ENCODE peak calls at places on chromosomes 13 and 19, in five cellular contexts. U is HS-27A; X is stimulated activated CD4-positive, alpha-beta T cell treated with anti-CD3 and anti-CD28 coated beads, Interleukin-15, amount 100 ng/mL, for 1 hour; H is T-helper 1 cell; G is H54. P is an unnamed sample.
A peak's percentile ranks its signal among the peaks of the same experiment; 100 is the strongest.

GRCh38 chr19:48006762-48007161 is 12.3 kb downstream of the ELSPBP1 start:
- DNase-seq in H (no peak), X (no peak), G (no peak), U (no peak), P (peak; percentile 48)

GRCh38 chr13:99654076-99654475 is 152.8 kb downstream of the TM9SF2 start:
- DNase-seq in G (no peak), H (no peak), U (no peak), X (no peak), P (no peak)

GRCh38 chr19:53903055-53903680 is 5.9 kb upstream of the CACNG7 start:
- DNase-seq in X (no peak), G (peak; percentile 65), U (no peak), H (no peak), P (peak; percentile 62)

GRCh38 chr19:42158926-42159325 is 26.7 kb upstream of the POU2F2 start:
- DNase-seq in X (no peak), U (no peak), G (no peak), H (no peak), P (no peak)

GRCh38 chr19:8611890-8612806 is 1.6 kb upstream of the ADAMTS10 start:
- DNase-seq in U (no peak), H (no peak), G (peak; percentile 83), X (no peak), P (peak; percentile 60)

GRCh38 chr13:46964789-46965527 is 68.1 kb upstream of the HTR2A start:
- DNase-seq in U (no peak), H (no peak), X (no peak), G (no peak), P (peak; percentile 23)

GRCh38 chr13:74134777-74135305 is 637 bp upstream of the KLF12 start:
- DNase-seq in X (peak; percentile 49), H (peak; percentile 47), U (no peak), G (peak; percentile 47), P (peak; percentile 67)

GRCh38 chr13:42548731-42549554 is 25.0 kb upstream of the TNFSF11 start:
- DNase-seq in G (no peak), X (no peak), H (no peak), U (no peak), P (no peak)

GRCh38 chr13:98761126-98761978 is 8.9 kb upstream of the SLC15A1 start:
- DNase-seq in H (no peak), G (peak; percentile 41), U (no peak), X (no peak), P (no peak)

GRCh38 chr13:50130686-50131051 is 115.4 kb downstream of the KCNRG start:
- DNase-seq in G (peak; percentile 23), U (no peak), H (no peak), X (no peak), P (peak; percentile 50)

GRCh38 chr19:41366089-41366488 is 2.1 kb upstream of the B9D2 start:
- DNase-seq in X (no peak), G (no peak), U (no peak), H (no peak), P (peak; percentile 46)

GRCh38 chr19:8610041-8610927 is at the start of gene ADAMTS10:
- DNase-seq in H (peak; percentile 33), U (no peak), G (no peak), X (peak; percentile 18), P (no peak)

GRCh38 chr19:3768015-3768747 is 3.8 kb downstream of the RAX2 start:
- DNase-seq in H (no peak), G (no peak), U (no peak), X (no peak), P (no peak)

GRCh38 chr19:47111081-47111589 is 2.4 kb downstream of the ZC3H4 start:
- DNase-seq in G (no peak), U (no peak), H (no peak), X (peak; percentile 36), P (peak; percentile 39)

GRCh38 chr13:75256922-75257321 is 225.0 kb downstream of the TBC1D4 start:
- DNase-seq in G (no peak), X (no peak), H (no peak), U (no peak), P (peak; percentile 67)

GRCh38 chr13:78022164-78022877 is 103.7 kb upstream of the EDNRB start:
- DNase-seq in H (no peak), G (peak; percentile 5), X (no peak), U (no peak), P (no peak)

GRCh38 chr13:70723732-70724131 is 615.5 kb upstream of the KLHL1 start:
- DNase-seq in X (no peak), H (no peak), G (no peak), U (no peak), P (peak; percentile 16)

GRCh38 chr19:34189917-34190425 is 17.7 kb downstream of the LSM14A start:
- DNase-seq in H (no peak), X (no peak), U (no peak), G (no peak), P (no peak)

GRCh38 chr19:11651062-11651461 is 53.8 kb downstream of the ZNF627 start:
- DNase-seq in U (no peak), H (no peak), X (no peak), G (no peak), P (no peak)

GRCh38 chr19:43773725-43774102 is 7.1 kb downstream of the KCNN4 start:
- DNase-seq in H (no peak), G (no peak), X (no peak), U (no peak), P (no peak)

GRCh38 chr19:46828484-46828883 is 22.2 kb downstream of the AP2S1 start:
- DNase-seq in H (no peak), U (no peak), G (no peak), X (no peak), P (no peak)

GRCh38 chr13:98563071-98563470 is 13.8 kb downstream of the STK24 start:
- DNase-seq in H (no peak), X (no peak), U (no peak), G (no peak), P (no peak)

GRCh38 chr13:51928231-51928630 is 66.5 kb downstream of the CCDC70 start:
- DNase-seq in G (no peak), X (no peak), H (no peak), U (no peak), P (peak; percentile 46)

GRCh38 chr19:58395220-58395978 is at the start of gene RNF225:
- DNase-seq in X (no peak), H (no peak), U (no peak), G (no peak), P (no peak)

GRCh38 chr13:41854758-41855157 is 106.2 kb downstream of the VWA8 start:
- DNase-seq in U (no peak), X (no peak), G (no peak), H (no peak), P (no peak)

GRCh38 chr13:110442946-110443632 is 118.4 kb downstream of the RAB20 start:
- DNase-seq in U (no peak), G (peak; percentile 68), H (no peak), X (no peak), P (peak; percentile 41)

GRCh38 chr13:49625392-49626137 is 2.7 kb upstream of the ARL11 start:
- DNase-seq in H (no peak), U (no peak), G (peak; percentile 29), X (no peak), P (no peak)

GRCh38 chr13:72864142-72865035 is 82.5 kb downstream of the PIBF1 start:
- DNase-seq in H (no peak), X (no peak), U (no peak), G (no peak), P (no peak)

GRCh38 chr19:18284710-18285430 is 3.4 kb upstream of the JUND start:
- DNase-seq in H (no peak), U (no peak), G (no peak), X (no peak), P (no peak)

GRCh38 chr13:94419304-94419943 is 60.1 kb downstream of the DCT start:
- DNase-seq in X (no peak), H (no peak), G (peak; percentile 13), U (no peak), P (no peak)

GRCh38 chr13:20983386-20983785 is 78.0 kb downstream of the LATS2 start:
- DNase-seq in H (no peak), U (no peak), X (no peak), G (no peak), P (no peak)

GRCh38 chr19:391726-392374 is 17.1 kb downstream of the C2CD4C start:
- DNase-seq in X (no peak), U (no peak), G (no peak), H (no peak), P (no peak)

GRCh38 chr13:24348385-24348784 is 39.0 kb downstream of the C1QTNF9 start:
- DNase-seq in H (no peak), G (no peak), X (no peak), U (no peak), P (no peak)

GRCh38 chr19:32611161-32611560 is 30.2 kb downstream of the PDCD5 start:
- DNase-seq in U (no peak), X (no peak), G (no peak), H (no peak), P (no peak)

GRCh38 chr19:38277969-38278680 is 13.8 kb downstream of the SPINT2 start:
- DNase-seq in U (peak; percentile 80), H (no peak), X (no peak), G (no peak), P (no peak)